ENCODE peak calls at places on chromosome 18, in four cellular contexts. H is ascending aorta; X is naive thymus-derived CD4-positive, alpha-beta T cell; P is testis. D is an unnamed sample.
A peak's percentile ranks its signal among the peaks of the same experiment; 100 is the strongest.

GRCh38 chr18:778194-779007 is 33.6 kb downstream of the YES1 start:
- DNase-seq in H (no peak), X (no peak), P (no peak), D (no peak)

GRCh38 chr18:48702346-48703032 is 163.7 kb downstream of the CTIF start:
- DNase-seq in H (no peak), X (no peak), P (no peak), D (no peak)

GRCh38 chr18:67515987-67516431 is 511 bp downstream of the DSEL start:
- DNase-seq in H (peak; percentile 90), X (peak; percentile 32), P (peak; percentile 92), D (peak; percentile 31)

GRCh38 chr18:69469444-69469919 is 68.8 kb downstream of the DOK6 start:
- DNase-seq in H (no peak), X (no peak), P (peak; percentile 52), D (peak; percentile 18)

GRCh38 chr18:74331404-74331803 is 15.8 kb downstream of the C18orf63 start:
- DNase-seq in H (no peak), X (no peak), P (no peak), D (no peak)

GRCh38 chr18:31274915-31275314 is 43.0 kb upstream of the DSG1 start:
- DNase-seq in H (no peak), X (no peak), P (peak; percentile 18), D (no peak)

GRCh38 chr18:46939337-46939963 is 22.0 kb downstream of the KATNAL2 start:
- DNase-seq in H (no peak), X (no peak), P (no peak), D (no peak)

GRCh38 chr18:68972176-68972575 is 174.3 kb downstream of the CCDC102B start:
- DNase-seq in H (no peak), X (no peak), P (no peak), D (no peak)

GRCh38 chr18:56003009-56003408 is 415.0 kb upstream of the TCF4 start:
- DNase-seq in H (no peak), X (no peak), P (no peak), D (no peak)

GRCh38 chr18:48293954-48294893 is 115.0 kb downstream of the ZBTB7C start:
- DNase-seq in H (peak; percentile 63), X (no peak), P (peak; percentile 11), D (no peak)

GRCh38 chr18:47100214-47100831 is 50.0 kb downstream of the HDHD2 start:
- DNase-seq in H (peak; percentile 66), X (peak; percentile 32), P (peak; percentile 62), D (peak; percentile 41)

GRCh38 chr18:74598350-74599001 is 806 bp downstream of the ZNF407 start:
- DNase-seq in H (peak; percentile 73), X (peak; percentile 77), P (peak; percentile 66), D (peak; percentile 57)

GRCh38 chr18:32473325-32473724 is 2.6 kb upstream of the GAREM1 start:
- DNase-seq in H (no peak), X (no peak), P (no peak), D (no peak)

GRCh38 chr18:43682196-43682595 is 404.9 kb upstream of the SYT4 start:
- DNase-seq in H (no peak), X (no peak), P (no peak), D (no peak)

GRCh38 chr18:23154823-23155517 is 19.7 kb downstream of the CABLES1 start:
- DNase-seq in H (no peak), X (no peak), P (no peak), D (no peak)

GRCh38 chr18:37261246-37261927 is 304.2 kb downstream of the CELF4 start:
- DNase-seq in H (no peak), X (no peak), P (no peak), D (no peak)

GRCh38 chr18:79574938-79575525 is 104.6 kb upstream of the CTDP1 start:
- DNase-seq in H (peak; percentile 54), X (no peak), P (no peak), D (no peak)
- H3K4me1 ChIP-seq in H (peaks cover 8% of the 10 kb centered on the region), X (no peaks in the 10 kb centered on the region), P (peaks cover 29% of the 10 kb centered on the region), D (no peaks in the 10 kb centered on the region)

GRCh38 chr18:64785686-64786085 is 636.8 kb upstream of the LINC00305 start:
- DNase-seq in H (no peak), X (no peak), P (no peak), D (no peak)
- H3K27ac ChIP-seq in H (no peak overlapping the region), X (no peak overlapping the region), P (no peak overlapping the region), D (no peak overlapping the region)

DNA sequence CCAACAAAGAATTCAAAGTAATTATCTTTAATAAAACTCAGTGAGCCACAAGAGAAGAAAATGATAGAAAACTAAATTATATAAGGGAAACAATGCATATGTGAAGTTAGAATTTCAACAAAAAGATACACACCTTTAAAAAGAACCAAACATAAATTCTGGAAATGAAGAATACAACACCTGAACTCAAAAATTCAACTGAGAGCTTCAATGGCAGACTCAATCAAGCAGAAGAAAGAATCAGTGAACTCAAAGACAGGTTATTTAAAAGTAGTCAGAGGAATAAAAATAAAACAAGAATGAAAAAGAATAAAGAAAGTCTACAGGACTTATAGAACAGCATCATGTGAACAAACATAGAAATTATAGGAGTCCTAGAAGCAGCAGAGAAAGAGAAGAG is 73.4 kb downstream of the L3MBTL4 start:
- DNase-seq in H (no peak), X (no peak), P (no peak), D (no peak)
- H3K4me1 ChIP-seq in H (no peaks in the 10 kb centered on the region), X (no peaks in the 10 kb centered on the region), P (no peaks in the 10 kb centered on the region), D (no peaks in the 10 kb centered on the region)

DNA sequence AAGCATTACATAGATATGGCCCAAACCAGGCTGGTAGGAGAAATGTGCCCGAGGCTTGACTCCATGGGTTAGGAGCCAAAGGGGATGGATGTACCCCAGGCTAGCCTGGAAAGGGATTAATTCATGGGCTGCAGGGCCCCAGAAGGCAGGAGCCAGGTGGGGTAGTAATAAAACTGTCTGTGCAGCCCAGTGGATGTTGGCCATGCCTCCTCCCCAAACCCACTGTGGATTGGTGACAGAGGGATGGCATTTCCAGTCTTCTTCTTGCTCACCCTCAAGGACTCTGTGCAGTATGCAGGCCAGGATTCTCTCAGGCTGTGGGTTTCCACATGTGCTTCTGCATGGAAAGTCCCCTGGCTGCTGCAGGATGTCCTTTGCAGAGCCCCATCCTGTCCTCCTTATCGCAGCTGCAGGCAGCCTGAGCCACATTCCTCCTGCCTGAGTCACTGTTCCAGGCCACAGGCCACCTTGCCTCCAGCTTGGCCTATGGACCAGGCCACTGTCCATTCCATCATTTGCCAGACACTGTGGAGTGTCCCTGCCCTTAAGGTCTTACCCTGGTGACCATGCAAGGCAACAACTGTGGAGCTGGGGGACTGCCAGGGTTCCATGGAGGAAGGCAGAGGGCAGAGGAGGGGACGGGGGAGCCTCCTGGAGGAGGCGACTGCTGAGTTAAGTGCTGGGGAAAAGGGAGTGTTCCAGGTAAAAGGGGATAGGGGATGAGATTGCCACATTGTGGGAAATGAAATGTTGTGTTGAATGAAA is 38.9 kb downstream of the INO80C start:
- DNase-seq in H (peak; percentile 82), X (no peak), P (peak; percentile 23), D (no peak)
- H3K27ac ChIP-seq in H (peak overlapping the region; percentile 33), X (no peak overlapping the region), P (no peak overlapping the region), D (no peak overlapping the region)

GRCh38 chr18:50092250-50092780 is 102.6 kb downstream of the MYO5B start:
- DNase-seq in H (no peak), X (no peak), P (no peak), D (no peak)

GRCh38 chr18:50093366-50093765 is 101.6 kb downstream of the MYO5B start:
- DNase-seq in H (no peak), X (no peak), P (no peak), D (no peak)

GRCh38 chr18:50090370-50091312 is 104.3 kb downstream of the MYO5B start:
- DNase-seq in H (no peak), X (no peak), P (no peak), D (no peak)

GRCh38 chr18:50091495-50092249 is 103.3 kb downstream of the MYO5B start:
- DNase-seq in H (no peak), X (no peak), P (no peak), D (no peak)

GRCh38 chr18:50089702-50090101 is 105.2 kb downstream of the MYO5B start:
- DNase-seq in H (no peak), X (no peak), P (no peak), D (no peak)
- H3K4me1 ChIP-seq in H (no peaks in the 10 kb centered on the region), X (no peaks in the 10 kb centered on the region), P (no peaks in the 10 kb centered on the region), D (no peaks in the 10 kb centered on the region)

DNA sequence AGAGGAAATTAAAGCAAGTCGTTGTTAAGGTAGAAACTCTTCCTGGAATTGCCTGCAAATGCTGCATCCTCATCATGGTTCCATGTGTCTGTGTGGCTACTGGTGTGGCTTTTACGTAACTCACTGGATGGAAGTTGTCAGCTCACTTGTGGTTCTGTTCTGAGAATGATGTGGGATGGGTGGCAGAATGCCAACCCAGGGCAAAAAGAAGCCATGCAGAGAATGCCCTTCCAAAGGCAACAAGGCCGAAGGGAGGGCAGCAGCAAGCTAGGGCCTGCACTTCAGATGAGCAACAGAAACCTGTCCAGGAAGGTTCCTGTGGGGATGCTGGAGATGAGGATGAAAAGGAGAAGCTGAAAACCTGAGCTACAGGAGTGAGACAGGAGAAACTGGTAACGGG is 10.4 kb upstream of the NAPG start:
- DNase-seq in H (no peak), X (no peak), P (no peak), D (no peak)
- H3K27ac ChIP-seq in H (peak overlapping the region; percentile 53), X (no peak overlapping the region), P (peak overlapping the region; percentile 60), D (no peak overlapping the region)

GRCh38 chr18:9106094-9106493 is 3.6 kb downstream of the NDUFV2 start:
- DNase-seq in H (no peak), X (no peak), P (no peak), D (no peak)

GRCh38 chr18:9106800-9107574 is 4.5 kb downstream of the NDUFV2 start:
- DNase-seq in H (no peak), X (no peak), P (no peak), D (no peak)

GRCh38 chr18:9104244-9104901 is 1.9 kb downstream of the NDUFV2 start:
- DNase-seq in H (no peak), X (no peak), P (no peak), D (no peak)

GRCh38 chr18:9103488-9103887 is 989 bp downstream of the NDUFV2 start:
- DNase-seq in H (no peak), X (no peak), P (no peak), D (no peak)

GRCh38 chr18:9105420-9105819 is 2.9 kb downstream of the NDUFV2 start:
- DNase-seq in H (no peak), X (no peak), P (no peak), D (no peak)
- H3K4me1 ChIP-seq in H (peaks cover 4% of the 10 kb centered on the region), X (peaks cover 73% of the 10 kb centered on the region), P (peaks cover 47% of the 10 kb centered on the region), D (peaks cover 27% of the 10 kb centered on the region)

GRCh38 chr18:11861583-11862288 is 10.5 kb downstream of the CHMP1B start:
- DNase-seq in H (no peak), X (no peak), P (no peak), D (no peak)
- H3K27ac ChIP-seq in H (no peak overlapping the region), X (no peak overlapping the region), P (no peak overlapping the region), D (no peak overlapping the region)